ENCODE peak calls at places on chromosomes 2 and 18, in six cellular contexts. D is endothelial cell of umbilical vein; B is A549; V is cardiac fibroblast; L is CD4-positive, alpha-beta T cell; M is heart left ventricle. P is an unnamed sample.

GRCh38 chr2:98548920-98549818 is 59.1 kb downstream of the COA5 start:
- DNase-seq in V (no peak), L (no peak), B (no peak), D (no peak), M (no peak), P (no peak)

GRCh38 chr2:191386938-191387536 is 141.8 kb downstream of the MYO1B start:
- DNase-seq in D (peak), B (no peak), L (no peak), V (peak), M (no peak), P (peak)

GRCh38 chr18:54828986-54829385 is 709 bp downstream of the RAB27B start:
- DNase-seq in M (no peak), V (peak), D (no peak), B (no peak), L (no peak), P (peak)

GRCh38 chr18:57231846-57232245 is 85.0 kb downstream of the BOD1L2 start:
- DNase-seq in M (no peak), B (no peak), D (no peak), L (no peak), V (no peak), P (no peak)

GRCh38 chr2:33498291-33498956 is 22.0 kb downstream of the RASGRP3 start:
- DNase-seq in D (no peak), B (no peak), L (no peak), M (no peak), V (no peak), P (no peak)

GRCh38 chr2:180125245-180125962 is 118.3 kb upstream of the CWC22 start:
- DNase-seq in V (peak), B (peak), L (peak), M (peak), D (peak), P (peak)

GRCh38 chr2:160278889-160279196 is 78.8 kb upstream of the ITGB6 start:
- DNase-seq in D (peak), V (peak), L (no peak), B (no peak), M (no peak), P (no peak)

GRCh38 chr2:215409331-215410127 is 26.3 kb downstream of the FN1 start:
- DNase-seq in B (no peak), L (no peak), D (no peak), V (no peak), M (no peak), P (no peak)

GRCh38 chr2:18999198-18999597 is 359.2 kb downstream of the OSR1 start:
- DNase-seq in V (no peak), D (no peak), L (no peak), M (no peak), B (no peak), P (no peak)

GRCh38 chr2:54691439-54692135 is 31.9 kb upstream of the EML6 start:
- DNase-seq in D (no peak), L (no peak), M (no peak), B (no peak), V (no peak), P (peak)

GRCh38 chr2:71223767-71224333 is 3.1 kb downstream of the PAIP2B start:
- DNase-seq in L (no peak), V (peak), D (peak), B (peak), M (peak), P (no peak)

GRCh38 chr2:100059638-100060037 is 82.8 kb downstream of the AFF3 start:
- DNase-seq in V (no peak), M (no peak), L (no peak), D (no peak), B (no peak), P (no peak)

GRCh38 chr18:76678248-76678647 is 144.1 kb upstream of the ZNF236 start:
- DNase-seq in M (no peak), L (no peak), B (no peak), V (no peak), D (no peak), P (no peak)

GRCh38 chr2:15561574-15562344 is 625 bp upstream of the NBAS start:
- DNase-seq in B (peak), V (peak), L (no peak), M (no peak), D (peak), P (peak)

GRCh38 chr2:109466674-109467575 is 146.8 kb downstream of the SEPTIN10 start:
- DNase-seq in L (no peak), D (peak), V (peak), B (no peak), M (no peak), P (no peak)

GRCh38 chr2:88660622-88661021 is 30.9 kb upstream of the RPIA start:
- DNase-seq in B (no peak), D (no peak), L (no peak), M (no peak), V (no peak), P (no peak)

GRCh38 chr18:78860117-78860516 is 119.5 kb upstream of the SALL3 start:
- DNase-seq in V (no peak), L (no peak), M (no peak), D (no peak), B (no peak), P (no peak)

GRCh38 chr2:162732946-162733698 is 105.4 kb downstream of the KCNH7 start:
- DNase-seq in M (no peak), L (no peak), D (no peak), V (no peak), B (no peak), P (no peak)

GRCh38 chr2:159169187-159169586 is 117.3 kb downstream of the WDSUB1 start:
- DNase-seq in L (no peak), D (peak), B (no peak), M (no peak), V (no peak), P (no peak)

GRCh38 chr2:145221032-145221431 is 701.1 kb upstream of the ZEB2 start:
- DNase-seq in D (peak), V (no peak), M (no peak), L (no peak), B (no peak), P (no peak)

GRCh38 chr2:219384083-219384713 is 3.5 kb downstream of the DNPEP start:
- DNase-seq in B (no peak), L (no peak), M (no peak), V (no peak), D (no peak), P (no peak)

GRCh38 chr2:98580656-98581284 is 27.5 kb downstream of the COA5 start:
- DNase-seq in M (no peak), B (no peak), D (no peak), V (no peak), L (no peak), P (no peak)

GRCh38 chr2:60533114-60534033 is 20.1 kb downstream of the BCL11A start:
- DNase-seq in D (no peak), M (no peak), L (no peak), B (no peak), V (no peak), P (no peak)

GRCh38 chr2:160214461-160215055 is 14.5 kb upstream of the ITGB6 start:
- DNase-seq in M (peak), L (no peak), D (no peak), B (peak), V (peak), P (no peak)

GRCh38 chr2:4745596-4745995 is 946.6 kb upstream of the SOX11 start:
- DNase-seq in M (no peak), V (no peak), L (no peak), D (no peak), B (no peak), P (no peak)

GRCh38 chr2:102230410-102230909 is 43.6 kb downstream of the IL1RL2 start:
- DNase-seq in V (no peak), D (no peak), M (no peak), B (no peak), L (no peak), P (no peak)

GRCh38 chr2:169900686-169901085 is 73.4 kb downstream of the UBR3 start:
- DNase-seq in M (no peak), L (no peak), D (no peak), V (no peak), B (no peak), P (no peak)

GRCh38 chr18:2587788-2588187 is 16.4 kb downstream of the NDC80 start:
- DNase-seq in L (no peak), M (no peak), D (no peak), B (no peak), V (no peak), P (no peak)

DNA sequence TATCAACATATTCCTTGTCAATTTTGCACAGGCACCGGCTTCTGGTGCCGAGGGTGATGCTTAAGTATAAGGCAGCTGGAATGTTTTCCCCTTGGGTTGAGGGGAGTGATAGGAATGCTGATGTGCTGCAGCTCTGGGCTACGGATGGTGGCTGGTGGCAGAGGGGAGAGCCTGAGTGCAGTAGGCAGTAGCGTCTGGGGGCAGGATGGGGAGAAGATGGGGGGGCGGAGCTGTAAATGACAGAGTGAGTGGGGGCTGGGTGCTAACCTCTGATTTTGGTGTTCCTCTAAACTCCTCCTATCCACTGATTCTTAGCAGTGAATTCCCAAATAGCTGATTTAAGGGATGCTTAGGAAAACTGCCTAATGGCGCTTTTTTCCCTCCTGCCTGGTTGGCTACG is 20.8 kb downstream of the TMEM178A start:
- DNase-seq in M (no peak), V (no peak), D (no peak), L (no peak), B (no peak), P (no peak)
- TF ChIP-seq CTCF in M (no peak), V (no peak), D (no peak), L (no peak), B (no peak), P (no peak)

DNA sequence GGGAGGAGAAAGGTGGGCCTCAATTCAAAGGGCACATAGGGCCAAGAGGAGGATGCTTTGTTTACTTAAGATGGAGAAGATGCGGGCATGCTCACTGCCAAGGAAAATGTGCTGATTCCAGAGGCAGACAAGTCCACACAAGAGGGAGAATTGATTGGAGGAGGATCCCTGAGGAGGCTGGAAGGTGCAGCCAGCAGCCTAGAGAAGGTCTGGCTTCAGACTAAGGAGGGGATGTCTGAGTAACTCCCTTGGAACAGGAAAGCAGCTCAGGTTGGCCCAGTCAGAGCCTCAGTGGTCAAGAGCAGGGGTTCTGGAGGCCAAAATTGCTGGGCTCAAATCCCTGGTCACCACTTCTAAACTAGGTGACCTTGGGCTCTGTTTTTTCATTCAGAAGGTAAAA is 265.5 kb upstream of the NCKAP5 start:
- DNase-seq in D (no peak), V (no peak), L (no peak), B (no peak), M (no peak), P (no peak)
- TF ChIP-seq CTCF in D (no peak), V (no peak), L (no peak), B (no peak), M (no peak), P (no peak)

GRCh38 chr2:44296653-44297052 is 21.4 kb downstream of the SLC3A1 start:
- DNase-seq in V (no peak), B (no peak), L (no peak), D (no peak), M (no peak), P (no peak)

GRCh38 chr2:44297431-44297830 is 22.2 kb downstream of the SLC3A1 start:
- DNase-seq in V (no peak), B (no peak), M (no peak), L (no peak), D (no peak), P (no peak)

GRCh38 chr2:44295113-44295512 is 19.8 kb downstream of the SLC3A1 start:
- DNase-seq in L (no peak), V (no peak), D (no peak), M (no peak), B (no peak), P (no peak)

GRCh38 chr2:44291281-44292248 is 16.3 kb downstream of the SLC3A1 start:
- DNase-seq in L (no peak), M (no peak), D (peak), V (peak), B (peak), P (peak)

GRCh38 chr2:44295636-44296359 is 20.5 kb downstream of the SLC3A1 start:
- DNase-seq in L (no peak), B (no peak), D (no peak), V (no peak), M (no peak), P (no peak)
- TF ChIP-seq CTCF in L (no peak), B (peak), D (no peak), V (peak), M (no peak), P (peak)

GRCh38 chr2:113084249-113085000 is 16.7 kb downstream of the IL1F10 start:
- DNase-seq in L (no peak), M (no peak), B (no peak), D (no peak), V (peak), P (no peak)
- TF ChIP-seq CTCF in L (no peak), M (no peak), B (peak), D (peak), V (peak), P (peak)

GRCh38 chr2:38535745-38536506 is 66.8 kb downstream of the HNRNPLL start:
- DNase-seq in V (peak), L (peak), B (peak), M (peak), D (peak), P (no peak)

GRCh38 chr2:38540580-38541290 is 62.0 kb downstream of the HNRNPLL start:
- DNase-seq in V (peak), M (no peak), D (no peak), L (no peak), B (no peak), P (no peak)

GRCh38 chr2:38537937-38538525 is 64.7 kb downstream of the HNRNPLL start:
- DNase-seq in L (no peak), D (no peak), B (no peak), V (no peak), M (no peak), P (no peak)

GRCh38 chr2:38535404-38535744 is 67.4 kb downstream of the HNRNPLL start:
- DNase-seq in V (no peak), L (no peak), D (no peak), B (no peak), M (no peak), P (no peak)

GRCh38 chr2:38539086-38539485 is 63.6 kb downstream of the HNRNPLL start:
- DNase-seq in D (no peak), V (no peak), M (no peak), L (no peak), B (no peak), P (no peak)
- TF ChIP-seq CTCF in D (no peak), V (no peak), M (no peak), L (no peak), B (no peak), P (no peak)

DNA sequence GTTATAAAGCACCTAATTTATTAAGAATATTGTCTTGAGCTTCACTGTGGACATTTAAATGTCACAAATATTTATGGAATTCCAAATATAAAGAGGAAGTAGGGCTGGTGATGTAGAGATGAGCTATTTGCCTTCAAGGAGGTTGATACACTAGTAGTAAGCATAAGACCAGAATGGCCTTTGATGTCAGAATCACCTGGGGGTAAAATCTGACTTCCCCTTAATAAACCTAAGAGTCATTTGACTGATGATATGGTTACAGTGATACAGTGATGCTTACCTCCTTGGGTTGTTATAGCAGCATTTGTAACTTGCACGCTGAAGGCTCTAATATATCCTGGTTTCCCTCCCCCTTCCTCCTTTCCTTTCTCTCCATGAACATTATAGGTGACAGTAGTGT is 143.7 kb downstream of the CERS6 start:
- DNase-seq in D (no peak), B (no peak), M (no peak), L (no peak), V (no peak), P (no peak)
- TF ChIP-seq CTCF in D (no peak), B (no peak), M (no peak), L (no peak), V (no peak), P (no peak)

DNA sequence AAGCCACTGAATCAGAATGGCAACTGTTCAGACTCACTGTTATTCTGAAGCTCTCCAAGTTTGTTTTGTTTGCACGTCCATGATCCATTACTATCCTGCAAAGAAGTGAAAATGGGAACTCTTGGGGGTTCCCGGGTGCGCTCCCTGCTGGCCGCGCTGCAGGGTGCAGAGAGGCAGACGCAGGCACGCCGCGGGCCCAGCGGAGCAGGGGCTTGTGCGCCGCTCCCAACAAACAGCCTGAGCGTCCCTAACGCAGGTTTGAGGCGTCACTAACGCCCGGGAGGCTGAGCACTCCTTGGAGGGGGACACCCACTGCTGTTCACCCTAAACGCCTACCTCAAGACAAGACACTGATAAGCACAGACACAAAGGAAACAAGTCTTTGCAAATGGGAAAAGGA is 14.3 kb upstream of the PIEZO2 start:
- DNase-seq in D (peak), V (peak), M (peak), L (no peak), B (peak), P (no peak)
- TF ChIP-seq CTCF in D (peak), V (peak), M (peak), L (no peak), B (peak), P (peak)

GRCh38 chr2:136171223-136171622 is 53.3 kb upstream of the CXCR4 start:
- DNase-seq in M (no peak), B (no peak), D (no peak), V (no peak), L (no peak), P (no peak)
- TF ChIP-seq CTCF in M (no peak), B (no peak), D (no peak), V (no peak), L (no peak), P (peak)

GRCh38 chr2:17830053-17831034 is 14.1 kb downstream of the MSGN1 start:
- DNase-seq in B (peak), L (no peak), D (peak), M (peak), V (peak), P (peak)
- TF ChIP-seq CTCF in B (peak), L (peak), D (peak), M (peak), V (peak), P (peak)

GRCh38 chr2:222582931-222583330 is 73.0 kb downstream of the FARSB start:
- DNase-seq in V (no peak), B (no peak), D (no peak), L (no peak), M (no peak), P (no peak)
- TF ChIP-seq CTCF in V (peak), B (no peak), D (no peak), L (no peak), M (no peak), P (peak)

P was measured in epithelial cell of proximal tubule.